ENCODE peak calls at places on chromosomes 16 and 17, in seven cellular contexts. K, N, Z, V, R, Q and T are unnamed samples.

GRCh38 chr16:4386452-4386813 is 14.8 kb downstream of the VASN start:
- DNase-seq in V (no peak), N (no peak), Z (no peak), K (peak), Q (no peak), R (no peak), T (peak)

GRCh38 chr17:36008998-36009665 is 7.8 kb upstream of the CCL15 start:
- DNase-seq in N (no peak), R (no peak), Z (no peak), K (no peak), Q (no peak), V (no peak), T (no peak)

GRCh38 chr16:1978476-1979120 is 2.7 kb downstream of the NOXO1 start:
- DNase-seq in Q (no peak), Z (no peak), K (no peak), R (peak), V (no peak), N (no peak), T (no peak)

GRCh38 chr17:6666077-6666521 is 14.5 kb downstream of the C17orf100 start:
- DNase-seq in K (peak), N (peak), Q (peak), R (peak), V (peak), Z (no peak), T (peak)

GRCh38 chr17:78558181-78558850 is 18.9 kb downstream of the DNAH17 start:
- DNase-seq in N (no peak), V (no peak), R (no peak), K (no peak), Z (no peak), Q (no peak), T (no peak)

GRCh38 chr16:22324787-22325597 is 27.8 kb downstream of the POLR3E start:
- DNase-seq in Z (no peak), R (no peak), Q (no peak), K (no peak), N (no peak), V (no peak), T (no peak)

GRCh38 chr16:19520861-19521331 is 1.0 kb downstream of the GDE1 start:
- DNase-seq in K (no peak), Q (no peak), V (no peak), R (no peak), Z (no peak), N (no peak), T (no peak)

GRCh38 chr17:76793775-76794174 is 55.9 kb downstream of the MFSD11 start:
- DNase-seq in R (no peak), Q (no peak), N (peak), V (no peak), K (no peak), Z (no peak), T (no peak)

GRCh38 chr16:12020007-12020406 is 43.5 kb downstream of the SNX29 start:
- DNase-seq in Q (no peak), V (no peak), R (no peak), N (no peak), K (no peak), Z (no peak), T (no peak)

GRCh38 chr17:50218771-50219315 is 17.4 kb upstream of the COL1A1 start:
- DNase-seq in V (no peak), N (no peak), Z (no peak), K (no peak), Q (no peak), R (no peak), T (no peak)

GRCh38 chr17:6574689-6575595 is 18.6 kb upstream of the PITPNM3 start:
- DNase-seq in R (no peak), K (no peak), V (peak), Q (peak), N (peak), Z (no peak), T (no peak)

GRCh38 chr16:30724641-30725464 is 23.4 kb upstream of the PHKG2 start:
- DNase-seq in Q (no peak), N (no peak), V (peak), Z (no peak), R (no peak), K (peak), T (peak)

GRCh38 chr17:48985436-48986245 is 11.5 kb upstream of the IGF2BP1 start:
- DNase-seq in R (no peak), N (no peak), Q (no peak), K (peak), Z (no peak), V (no peak), T (no peak)

GRCh38 chr17:50365649-50366393 is 7.2 kb downstream of the MRPL27 start:
- DNase-seq in Q (no peak), V (no peak), Z (no peak), R (no peak), K (no peak), N (no peak), T (no peak)

GRCh38 chr17:2058521-2059124 is 3.7 kb downstream of the HIC1 start:
- DNase-seq in K (no peak), R (no peak), Q (peak), V (peak), N (no peak), Z (peak), T (peak)

GRCh38 chr17:73510981-73511442 is 133.2 kb downstream of the SDK2 start:
- DNase-seq in Z (no peak), N (no peak), R (no peak), Q (no peak), K (no peak), V (no peak), T (no peak)

GRCh38 chr16:86492961-86493639 is 17.2 kb upstream of the FOXF1 start:
- DNase-seq in V (no peak), N (no peak), R (no peak), Q (no peak), Z (no peak), K (no peak), T (peak)

GRCh38 chr17:32264140-32264799 is 1.4 kb upstream of the RHBDL3 start:
- DNase-seq in Z (no peak), N (peak), K (no peak), V (no peak), Q (no peak), R (no peak), T (no peak)

GRCh38 chr17:64095144-64095882 is 34.6 kb downstream of the ERN1 start:
- DNase-seq in Q (no peak), V (no peak), N (no peak), Z (no peak), K (no peak), R (no peak), T (no peak)

GRCh38 chr16:55136356-55136755 is 187.6 kb upstream of the IRX6 start:
- DNase-seq in V (no peak), Z (no peak), N (no peak), Q (no peak), K (no peak), R (no peak), T (no peak)

GRCh38 chr17:66557886-66558285 is 255.5 kb downstream of the PRKCA start:
- DNase-seq in Q (no peak), V (no peak), R (no peak), Z (no peak), K (no peak), N (no peak), T (no peak)

GRCh38 chr17:66562119-66562518 is 259.7 kb downstream of the PRKCA start:
- DNase-seq in N (no peak), Z (no peak), R (no peak), Q (no peak), V (no peak), K (no peak), T (no peak)

GRCh38 chr17:66564992-66565465 is 262.6 kb downstream of the PRKCA start:
- DNase-seq in Z (no peak), K (no peak), R (no peak), Q (no peak), N (peak), V (no peak), T (no peak)

GRCh38 chr17:66557193-66557592 is 254.8 kb downstream of the PRKCA start:
- DNase-seq in R (no peak), K (no peak), V (no peak), Z (no peak), N (no peak), Q (no peak), T (no peak)

GRCh38 chr17:66560691-66561090 is 258.3 kb downstream of the PRKCA start:
- DNase-seq in Z (no peak), N (no peak), V (no peak), R (no peak), Q (no peak), K (no peak), T (no peak)
- H3K4me3 ChIP-seq in Z (no peak), N (no peak), V (no peak), R (no peak), Q (no peak), K (no peak), T (no peak)

GRCh38 chr16:17295948-17296347 is 174.8 kb downstream of the XYLT1 start:
- DNase-seq in Q (no peak), R (peak), K (no peak), N (no peak), Z (no peak), V (no peak), T (no peak)
- H3K4me3 ChIP-seq in Q (no peak), R (no peak), K (no peak), N (no peak), Z (no peak), V (no peak), T (no peak)

GRCh38 chr16:10867199-10867598 is 9.8 kb upstream of the CIITA start:
- DNase-seq in Z (no peak), V (no peak), N (no peak), K (peak), R (no peak), Q (no peak), T (no peak)
- H3K4me3 ChIP-seq in Z (no peak), V (no peak), N (no peak), K (peak), R (no peak), Q (no peak), T (no peak)

GRCh38 chr17:41301916-41302901 is at the start of gene KRTAP29-1:
- DNase-seq in Q (no peak), N (no peak), V (peak), Z (no peak), R (peak), K (no peak), T (no peak)
- H3K4me3 ChIP-seq in Q (no peak), N (no peak), V (no peak), Z (no peak), R (no peak), K (no peak), T (no peak)

GRCh38 chr17:81278831-81279230 is 16.3 kb downstream of the SLC38A10 start:
- DNase-seq in R (no peak), Z (no peak), N (no peak), V (no peak), Q (no peak), K (no peak), T (no peak)

GRCh38 chr17:81277938-81278693 is 17.0 kb downstream of the SLC38A10 start:
- DNase-seq in Z (no peak), V (no peak), Q (no peak), K (no peak), R (no peak), N (no peak), T (no peak)

GRCh38 chr17:81279278-81280073 is 15.6 kb downstream of the SLC38A10 start:
- DNase-seq in V (no peak), R (no peak), Z (no peak), Q (no peak), K (no peak), N (no peak), T (no peak)

GRCh38 chr17:81276781-81277180 is 18.3 kb downstream of the SLC38A10 start:
- DNase-seq in V (no peak), K (no peak), N (no peak), Q (no peak), Z (no peak), R (no peak), T (no peak)

DNA sequence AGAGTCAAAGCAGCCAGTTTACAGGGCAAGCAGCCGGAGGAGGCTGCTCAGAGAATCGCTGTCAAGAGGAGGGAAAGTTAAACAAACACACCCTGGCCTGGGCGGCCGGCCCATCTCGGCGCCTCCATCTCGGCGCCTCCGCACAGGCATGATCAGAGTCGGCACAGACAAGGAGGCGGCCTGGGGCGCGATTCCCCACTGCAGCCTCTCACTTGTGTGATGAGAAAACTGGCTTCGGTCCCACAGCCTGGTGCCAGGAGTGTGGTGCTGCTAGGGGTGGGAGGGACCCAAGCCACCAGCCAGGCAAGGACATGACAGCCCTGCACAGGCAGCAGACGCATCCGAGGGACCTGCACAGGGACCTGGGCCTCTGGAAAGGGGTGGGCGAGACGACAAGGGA is 17.7 kb downstream of the SLC38A10 start:
- DNase-seq in Q (no peak), Z (no peak), V (peak), K (no peak), N (no peak), R (peak), T (no peak)
- H3K4me3 ChIP-seq in Q (no peak), Z (no peak), V (peak), K (no peak), N (no peak), R (no peak), T (no peak)